ENCODE peak calls at places on chromosomes 16 and 17, in eight cellular contexts. One of them, this sample, is unnamed.

GRCh38 chr16:73171380-73171779 is 123.5 kb upstream of the ZFHX3 start:
- DNase-seq in stomach: no peak
- DNase-seq in SK-N-SH: peak
- DNase-seq in HL-60: no peak
- DNase-seq in HCT116: no peak
- DNase-seq in prostate gland: no peak
- DNase-seq in sigmoid colon: no peak
- DNase-seq in GM23338: no peak
- DNase-seq in this sample: no peak

GRCh38 chr16:80203821-80204220 is 337.0 kb upstream of the DYNLRB2 start:
- DNase-seq in stomach: no peak
- DNase-seq in SK-N-SH: no peak
- DNase-seq in HL-60: no peak
- DNase-seq in HCT116: no peak
- DNase-seq in prostate gland: no peak
- DNase-seq in sigmoid colon: no peak
- DNase-seq in GM23338: no peak
- DNase-seq in this sample: no peak

GRCh38 chr17:13596241-13596941 is 5.3 kb downstream of the HS3ST3A1 start:
- DNase-seq in stomach: no peak
- DNase-seq in SK-N-SH: no peak
- DNase-seq in HL-60: no peak
- DNase-seq in HCT116: no peak
- DNase-seq in prostate gland: no peak
- DNase-seq in sigmoid colon: no peak
- DNase-seq in GM23338: no peak
- DNase-seq in this sample: no peak

GRCh38 chr17:79188048-79188447 is 113.4 kb downstream of the ENGASE start:
- DNase-seq in stomach: no peak
- DNase-seq in SK-N-SH: peak
- DNase-seq in HL-60: no peak
- DNase-seq in HCT116: peak
- DNase-seq in prostate gland: no peak
- DNase-seq in sigmoid colon: no peak
- DNase-seq in GM23338: peak
- DNase-seq in this sample: no peak

GRCh38 chr16:88914750-88915368 is 48.4 kb upstream of the PABPN1L start:
- DNase-seq in stomach: no peak
- DNase-seq in SK-N-SH: no peak
- DNase-seq in HL-60: no peak
- DNase-seq in HCT116: no peak
- DNase-seq in prostate gland: no peak
- DNase-seq in sigmoid colon: no peak
- DNase-seq in GM23338: no peak
- DNase-seq in this sample: no peak

GRCh38 chr16:57694556-57695377 is at the start of gene DRC7:
- DNase-seq in stomach: peak
- DNase-seq in SK-N-SH: peak
- DNase-seq in HL-60: peak
- DNase-seq in HCT116: peak
- DNase-seq in prostate gland: no peak
- DNase-seq in sigmoid colon: no peak
- DNase-seq in GM23338: peak
- DNase-seq in this sample: peak

GRCh38 chr16:4452674-4453073 is 21.8 kb downstream of the NMRAL1 start:
- DNase-seq in stomach: no peak
- DNase-seq in SK-N-SH: no peak
- DNase-seq in HL-60: no peak
- DNase-seq in HCT116: no peak
- DNase-seq in prostate gland: no peak
- DNase-seq in sigmoid colon: no peak
- DNase-seq in GM23338: no peak
- DNase-seq in this sample: no peak

GRCh38 chr17:80358131-80358530 is 56.8 kb upstream of the ENDOV start:
- DNase-seq in stomach: no peak
- DNase-seq in SK-N-SH: no peak
- DNase-seq in HL-60: no peak
- DNase-seq in HCT116: no peak
- DNase-seq in prostate gland: no peak
- DNase-seq in sigmoid colon: peak
- DNase-seq in GM23338: no peak
- DNase-seq in this sample: no peak

GRCh38 chr16:66511615-66512500 is 38.1 kb downstream of the TK2 start:
- DNase-seq in stomach: peak
- DNase-seq in SK-N-SH: no peak
- DNase-seq in HL-60: no peak
- DNase-seq in HCT116: peak
- DNase-seq in prostate gland: peak
- DNase-seq in sigmoid colon: peak
- DNase-seq in GM23338: peak
- DNase-seq in this sample: peak

GRCh38 chr16:29760567-29761279 is 14.9 kb upstream of the C16orf54 start:
- DNase-seq in stomach: no peak
- DNase-seq in SK-N-SH: no peak
- DNase-seq in HL-60: no peak
- DNase-seq in HCT116: no peak
- DNase-seq in prostate gland: no peak
- DNase-seq in sigmoid colon: no peak
- DNase-seq in GM23338: no peak
- DNase-seq in this sample: no peak

GRCh38 chr17:58318065-58318481 is 10.5 kb downstream of the TSPOAP1 start:
- DNase-seq in stomach: no peak
- DNase-seq in SK-N-SH: no peak
- DNase-seq in HL-60: no peak
- DNase-seq in HCT116: no peak
- DNase-seq in prostate gland: no peak
- DNase-seq in sigmoid colon: peak
- DNase-seq in GM23338: no peak
- DNase-seq in this sample: no peak

GRCh38 chr17:51371732-51372151 is 111.4 kb downstream of the UTP18 start:
- DNase-seq in stomach: no peak
- DNase-seq in SK-N-SH: peak
- DNase-seq in HL-60: peak
- DNase-seq in HCT116: peak
- DNase-seq in prostate gland: peak
- DNase-seq in sigmoid colon: no peak
- DNase-seq in GM23338: peak
- DNase-seq in this sample: peak

GRCh38 chr16:78866556-78866955 is 734.0 kb downstream of the MAF start:
- DNase-seq in stomach: no peak
- DNase-seq in SK-N-SH: no peak
- DNase-seq in HL-60: no peak
- DNase-seq in HCT116: no peak
- DNase-seq in prostate gland: peak
- DNase-seq in sigmoid colon: no peak
- DNase-seq in GM23338: no peak
- DNase-seq in this sample: no peak

GRCh38 chr16:49491736-49492089 is 118.1 kb downstream of the C16orf78 start:
- DNase-seq in stomach: no peak
- DNase-seq in SK-N-SH: no peak
- DNase-seq in HL-60: no peak
- DNase-seq in HCT116: peak
- DNase-seq in prostate gland: peak
- DNase-seq in sigmoid colon: peak
- DNase-seq in GM23338: peak
- DNase-seq in this sample: peak

GRCh38 chr17:77507116-77507885 is 366.5 kb downstream of the SEC14L1 start:
- DNase-seq in stomach: no peak
- DNase-seq in SK-N-SH: peak
- DNase-seq in HL-60: no peak
- DNase-seq in HCT116: no peak
- DNase-seq in prostate gland: no peak
- DNase-seq in sigmoid colon: peak
- DNase-seq in GM23338: peak
- DNase-seq in this sample: no peak

GRCh38 chr16:73048292-73049050 is 543 bp upstream of the ZFHX3 start:
- DNase-seq in stomach: peak
- DNase-seq in SK-N-SH: peak
- DNase-seq in HL-60: no peak
- DNase-seq in HCT116: no peak
- DNase-seq in prostate gland: peak
- DNase-seq in sigmoid colon: peak
- DNase-seq in GM23338: peak
- DNase-seq in this sample: peak

DNA sequence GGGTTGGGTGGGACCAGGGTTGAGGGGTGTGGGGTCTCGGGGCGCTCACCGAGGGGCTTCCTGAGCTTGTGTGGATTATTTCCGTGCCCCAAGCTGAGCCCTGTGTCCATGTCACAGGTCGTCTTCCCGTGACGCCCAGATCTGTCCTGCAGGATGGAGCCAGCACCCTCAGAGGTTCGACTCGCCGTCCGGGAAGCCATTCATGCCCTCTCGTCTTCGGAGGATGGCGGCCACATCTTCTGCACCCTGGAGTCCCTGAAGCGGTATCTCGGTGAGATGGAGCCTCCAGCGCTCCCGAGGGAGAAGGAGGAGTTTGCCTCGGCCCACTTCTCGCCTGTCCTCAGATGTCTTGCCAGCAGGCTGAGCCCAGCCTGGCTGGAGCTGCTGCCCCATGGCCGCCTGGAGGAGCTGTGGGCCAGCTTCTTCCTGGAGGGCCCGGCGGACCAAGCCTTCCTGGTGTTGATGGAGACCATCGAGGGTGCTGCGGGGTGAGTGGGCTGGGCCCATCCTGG is 1.0 kb downstream of the TELO2 start:
- DNase-seq in stomach: peak
- DNase-seq in SK-N-SH: peak
- DNase-seq in HL-60: no peak
- DNase-seq in HCT116: no peak
- DNase-seq in prostate gland: peak
- DNase-seq in sigmoid colon: peak
- DNase-seq in GM23338: peak
- DNase-seq in this sample: peak
- TF ChIP-seq CTCF in stomach: peak
- TF ChIP-seq CTCF in SK-N-SH: peak
- TF ChIP-seq CTCF in HL-60: no peak
- TF ChIP-seq CTCF in HCT116: no peak
- TF ChIP-seq CTCF in prostate gland: peak
- TF ChIP-seq CTCF in sigmoid colon: no peak
- TF ChIP-seq CTCF in GM23338: peak
- TF ChIP-seq CTCF in this sample: peak

GRCh38 chr17:32445075-32445427 is 741 bp downstream of the PSMD11 start:
- DNase-seq in stomach: peak
- DNase-seq in SK-N-SH: no peak
- DNase-seq in HL-60: peak
- DNase-seq in HCT116: no peak
- DNase-seq in prostate gland: peak
- DNase-seq in sigmoid colon: peak
- DNase-seq in GM23338: peak
- DNase-seq in this sample: peak
- TF ChIP-seq POLR2AphosphoS5 in stomach: no peak
- TF ChIP-seq POLR2AphosphoS5 in SK-N-SH: no peak
- TF ChIP-seq POLR2AphosphoS5 in HL-60: no peak
- TF ChIP-seq POLR2AphosphoS5 in HCT116: no peak
- TF ChIP-seq POLR2AphosphoS5 in prostate gland: no peak
- TF ChIP-seq POLR2AphosphoS5 in sigmoid colon: no peak
- TF ChIP-seq POLR2AphosphoS5 in GM23338: no peak
- TF ChIP-seq POLR2AphosphoS5 in this sample: no peak

DNA sequence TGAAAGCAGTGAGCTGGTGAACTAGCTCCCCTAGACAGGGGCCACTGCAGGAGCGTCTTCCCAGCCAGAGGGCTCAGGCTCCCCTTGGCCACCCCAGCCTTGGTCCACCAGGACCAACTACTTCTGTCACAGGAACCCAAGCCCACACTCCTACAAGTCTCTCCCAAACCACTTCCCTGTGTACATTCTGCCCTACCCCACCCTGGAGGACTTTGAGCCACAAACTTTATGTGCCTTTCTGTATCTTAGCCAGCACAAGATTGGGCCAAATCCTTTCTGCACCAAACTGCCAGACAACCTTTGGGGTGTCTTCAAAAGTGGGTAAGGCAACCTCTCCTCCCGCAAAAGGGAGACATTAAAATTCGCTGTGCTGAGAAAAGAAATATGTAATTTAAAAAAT is 31.6 kb downstream of the EFCAB5 start:
- DNase-seq in stomach: no peak
- DNase-seq in SK-N-SH: no peak
- DNase-seq in HL-60: no peak
- DNase-seq in HCT116: no peak
- DNase-seq in prostate gland: no peak
- DNase-seq in sigmoid colon: no peak
- DNase-seq in GM23338: no peak
- DNase-seq in this sample: no peak
- TF ChIP-seq CTCF in stomach: no peak
- TF ChIP-seq CTCF in SK-N-SH: no peak
- TF ChIP-seq CTCF in HL-60: no peak
- TF ChIP-seq CTCF in HCT116: no peak
- TF ChIP-seq CTCF in prostate gland: no peak
- TF ChIP-seq CTCF in sigmoid colon: no peak
- TF ChIP-seq CTCF in GM23338: no peak
- TF ChIP-seq CTCF in this sample: no peak

GRCh38 chr16:24999856-25000447 is 15.2 kb downstream of the ARHGAP17 start:
- DNase-seq in stomach: peak
- DNase-seq in SK-N-SH: no peak
- DNase-seq in HL-60: no peak
- DNase-seq in HCT116: no peak
- DNase-seq in prostate gland: no peak
- DNase-seq in sigmoid colon: no peak
- DNase-seq in GM23338: no peak
- DNase-seq in this sample: no peak
- TF ChIP-seq POLR2AphosphoS5 in stomach: peak
- TF ChIP-seq POLR2AphosphoS5 in SK-N-SH: no peak
- TF ChIP-seq POLR2AphosphoS5 in HL-60: no peak
- TF ChIP-seq POLR2AphosphoS5 in HCT116: no peak
- TF ChIP-seq POLR2AphosphoS5 in prostate gland: no peak
- TF ChIP-seq POLR2AphosphoS5 in sigmoid colon: no peak
- TF ChIP-seq POLR2AphosphoS5 in GM23338: no peak
- TF ChIP-seq POLR2AphosphoS5 in this sample: no peak

DNA sequence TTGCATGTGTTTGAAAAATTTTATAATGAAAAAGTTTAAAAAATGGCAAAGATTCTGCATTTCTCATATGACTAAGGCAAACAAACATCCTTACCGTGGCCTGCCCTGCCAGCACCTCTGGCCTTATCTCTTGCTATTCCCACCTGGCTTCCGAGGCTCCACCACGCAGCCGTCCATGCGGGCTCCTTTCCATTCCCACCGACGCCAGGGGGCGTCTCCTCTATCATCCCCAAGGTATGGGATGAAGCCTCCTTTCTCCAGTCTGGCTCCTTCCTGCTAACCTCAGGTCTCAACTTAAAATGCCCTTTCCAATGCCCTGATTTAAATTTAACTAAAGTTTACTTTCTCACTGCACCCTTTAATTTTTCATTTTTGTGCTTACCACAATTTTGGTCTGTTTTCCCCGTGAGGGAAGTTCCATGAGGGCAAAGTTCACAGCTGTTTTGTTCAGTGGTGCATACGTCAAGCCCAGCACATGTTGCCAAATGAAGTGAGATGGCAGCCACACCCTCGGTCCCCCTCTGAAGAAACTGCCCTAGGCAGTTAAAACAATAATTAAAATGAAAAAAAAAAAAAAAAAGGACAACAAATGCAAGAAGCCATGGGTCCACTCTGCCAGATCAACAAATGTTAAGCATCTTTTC is 13.3 kb upstream of the SDK2 start:
- DNase-seq in stomach: peak
- DNase-seq in SK-N-SH: peak
- DNase-seq in HL-60: peak
- DNase-seq in HCT116: peak
- DNase-seq in prostate gland: peak
- DNase-seq in sigmoid colon: no peak
- DNase-seq in GM23338: peak
- DNase-seq in this sample: no peak
- TF ChIP-seq CTCF in stomach: peak
- TF ChIP-seq CTCF in SK-N-SH: peak
- TF ChIP-seq CTCF in HL-60: no peak
- TF ChIP-seq CTCF in HCT116: peak
- TF ChIP-seq CTCF in prostate gland: peak
- TF ChIP-seq CTCF in sigmoid colon: peak
- TF ChIP-seq CTCF in GM23338: peak
- TF ChIP-seq CTCF in this sample: no peak

GRCh38 chr17:32331243-32332040 is 10.5 kb downstream of the C17orf75 start:
- DNase-seq in stomach: no peak
- DNase-seq in SK-N-SH: no peak
- DNase-seq in HL-60: no peak
- DNase-seq in HCT116: no peak
- DNase-seq in prostate gland: no peak
- DNase-seq in sigmoid colon: no peak
- DNase-seq in GM23338: no peak
- DNase-seq in this sample: no peak
- TF ChIP-seq POLR2AphosphoS5 in stomach: no peak
- TF ChIP-seq POLR2AphosphoS5 in SK-N-SH: no peak
- TF ChIP-seq POLR2AphosphoS5 in HL-60: no peak
- TF ChIP-seq POLR2AphosphoS5 in HCT116: no peak
- TF ChIP-seq POLR2AphosphoS5 in prostate gland: no peak
- TF ChIP-seq POLR2AphosphoS5 in sigmoid colon: no peak
- TF ChIP-seq POLR2AphosphoS5 in GM23338: no peak
- TF ChIP-seq POLR2AphosphoS5 in this sample: no peak

This sample was measured in endothelial cell of umbilical vein.